ENCODE peak calls at places on chromosomes 4 and X, in five cellular contexts. E is D721Med, C is HT1080, R is mesendoderm, Z is hippocampal formation. U is an unnamed sample.

GRCh38 chr4:22345678-22346077 is 170.2 kb downstream of the ADGRA3 start:
- DNase-seq in E (no peak), C (peak; percentile 1), R (no peak), Z (no peak), U (no peak)

GRCh38 chr4:154928640-154929257 is 147.7 kb downstream of the RBM46 start:
- DNase-seq in E (no peak), C (peak; percentile 8), R (peak; percentile 71), Z (peak; percentile 0), U (peak; percentile 17)

GRCh38 chr4:172543249-172543648 is 625.4 kb upstream of the GALNT7 start:
- DNase-seq in E (no peak), C (no peak), R (peak; percentile 36), Z (no peak), U (no peak)

GRCh38 chrX:20421275-20421674 is 154.6 kb upstream of the RPS6KA3 start:
- DNase-seq in E (no peak), C (no peak), R (no peak), Z (no peak), U (no peak)

GRCh38 chr4:6222761-6223292 is 22.5 kb upstream of the JAKMIP1 start:
- DNase-seq in E (no peak), C (no peak), R (peak; percentile 89), Z (no peak), U (peak; percentile 86)

GRCh38 chrX:13676885-13677284 is 12.0 kb upstream of the RAB9A start:
- DNase-seq in E (no peak), C (no peak), R (no peak), Z (no peak), U (no peak)

GRCh38 chr4:154009191-154009590 is 220.3 kb upstream of the SFRP2 start:
- DNase-seq in E (no peak), C (no peak), R (peak; percentile 12), Z (no peak), U (no peak)

GRCh38 chr4:149993030-149993429 is 85.2 kb upstream of the DCLK2 start:
- DNase-seq in E (no peak), C (peak; percentile 71), R (no peak), Z (no peak), U (no peak)

GRCh38 chr4:147318581-147318980 is 162.3 kb upstream of the EDNRA start:
- DNase-seq in E (no peak), C (no peak), R (no peak), Z (no peak), U (no peak)

GRCh38 chrX:136065044-136065671 is 79.9 kb downstream of the SLC9A6 start:
- DNase-seq in E (no peak), C (peak; percentile 81), R (peak; percentile 6), Z (no peak), U (no peak)

GRCh38 chrX:19709812-19710518 is 177.4 kb downstream of the SH3KBP1 start:
- DNase-seq in E (no peak), C (peak; percentile 93), R (no peak), Z (no peak), U (no peak)

GRCh38 chr4:173231916-173232315 is 63.3 kb downstream of the GALNT7 start:
- DNase-seq in E (no peak), C (peak; percentile 46), R (no peak), Z (no peak), U (no peak)

GRCh38 chr4:164700471-164700870 is 53.5 kb upstream of the SMIM31 start:
- DNase-seq in E (no peak), C (peak; percentile 34), R (peak; percentile 75), Z (no peak), U (peak; percentile 81)

GRCh38 chr4:27666943-27667342 is 806.3 kb downstream of the STIM2 start:
- DNase-seq in E (no peak), C (peak; percentile 46), R (peak; percentile 68), Z (no peak), U (no peak)

GRCh38 chr4:182644326-182645050 is 272.7 kb downstream of the DCTD start:
- DNase-seq in E (no peak), C (no peak), R (no peak), Z (no peak), U (no peak)

GRCh38 chr4:75325316-75325715 is 188.9 kb downstream of the RCHY1 start:
- DNase-seq in E (no peak), C (no peak), R (peak; percentile 3), Z (no peak), U (no peak)

GRCh38 chrX:44874481-44875184 is 1.6 kb downstream of the KDM6A start:
- DNase-seq in E (no peak), C (peak; percentile 3), R (peak; percentile 59), Z (no peak), U (no peak)

GRCh38 chrX:150767475-150768131 is 74.4 kb downstream of the MTMR1 start:
- DNase-seq in E (no peak), C (peak; percentile 76), R (no peak), Z (no peak), U (no peak)

U was measured in H1.